ENCODE peak calls at places on chromosomes 13 and 19, in ten cellular contexts. C is fibroblast of lung, N is esophagus muscularis mucosa, D is cardiac muscle cell, S is psoas muscle, P is PC-9, Z is heart left ventricle, M is choroid plexus epithelial cell, G is transverse colon, W is left ventricle myocardium inferior. H is an unnamed sample.
A peak's percentile ranks its signal among the peaks of the same experiment; 100 is the strongest.

GRCh38 chr19:29576761-29577661 is 29.1 kb upstream of the POP4 start:
- DNase-seq in S (no peak), P (no peak), G (no peak), Z (no peak), D (peak; percentile 25), N (no peak), M (peak; percentile 13), W (no peak), C (peak; percentile 32), H (peak; percentile 20)

GRCh38 chr19:41988947-41989346 is 5.1 kb downstream of the ATP1A3 start:
- DNase-seq in C (no peak), Z (no peak), P (no peak), N (no peak), D (no peak), M (no peak), G (no peak), W (no peak), S (no peak), H (no peak)

GRCh38 chr19:4814625-4815425 is 16.7 kb downstream of the TICAM1 start:
- DNase-seq in P (no peak), N (no peak), G (no peak), S (no peak), Z (no peak), C (peak; percentile 47), M (no peak), D (no peak), W (no peak), H (no peak)

GRCh38 chr13:39336207-39336606 is 266.8 kb downstream of the LHFPL6 start:
- DNase-seq in D (no peak), M (no peak), P (no peak), G (no peak), W (no peak), S (no peak), C (no peak), N (no peak), Z (no peak), H (no peak)

GRCh38 chr13:50389726-50390125 is 374.5 kb downstream of the KCNRG start:
- DNase-seq in Z (no peak), W (no peak), S (no peak), N (no peak), G (no peak), M (no peak), C (no peak), P (no peak), D (no peak), H (no peak)

GRCh38 chr13:99083976-99084375 is 106.1 kb upstream of the DOCK9 start:
- DNase-seq in G (no peak), Z (no peak), C (no peak), S (no peak), D (no peak), W (no peak), P (no peak), N (no peak), M (no peak), H (no peak)

GRCh38 chr19:44779150-44779549 is 1.5 kb downstream of the CBLC start:
- DNase-seq in P (no peak), Z (no peak), G (no peak), W (no peak), M (no peak), S (no peak), N (no peak), C (no peak), D (no peak), H (no peak)

GRCh38 chr13:109949395-109949794 is 163.0 kb upstream of the IRS2 start:
- DNase-seq in G (no peak), W (no peak), S (no peak), M (no peak), P (no peak), C (peak; percentile 7), N (peak; percentile 55), D (no peak), Z (no peak), H (no peak)

GRCh38 chr19:16436780-16437179 is 35.0 kb downstream of the EPS15L1 start:
- DNase-seq in Z (no peak), W (no peak), C (peak; percentile 11), M (peak; percentile 47), S (no peak), P (no peak), D (no peak), N (no peak), G (no peak), H (no peak)

GRCh38 chr19:54424201-54424600 is 8.9 kb downstream of the TTYH1 start:
- DNase-seq in D (no peak), P (no peak), N (no peak), G (no peak), Z (no peak), S (no peak), M (no peak), C (no peak), W (no peak), H (no peak)
- H3K4me3 ChIP-seq in D (no peak overlapping the region), P (no peak overlapping the region), N (no peak overlapping the region), G (no peak overlapping the region), Z (no peak overlapping the region), S (no peak overlapping the region), M (no peak overlapping the region), C (no peak overlapping the region), W (no peak overlapping the region), H (no peak overlapping the region)

DNA sequence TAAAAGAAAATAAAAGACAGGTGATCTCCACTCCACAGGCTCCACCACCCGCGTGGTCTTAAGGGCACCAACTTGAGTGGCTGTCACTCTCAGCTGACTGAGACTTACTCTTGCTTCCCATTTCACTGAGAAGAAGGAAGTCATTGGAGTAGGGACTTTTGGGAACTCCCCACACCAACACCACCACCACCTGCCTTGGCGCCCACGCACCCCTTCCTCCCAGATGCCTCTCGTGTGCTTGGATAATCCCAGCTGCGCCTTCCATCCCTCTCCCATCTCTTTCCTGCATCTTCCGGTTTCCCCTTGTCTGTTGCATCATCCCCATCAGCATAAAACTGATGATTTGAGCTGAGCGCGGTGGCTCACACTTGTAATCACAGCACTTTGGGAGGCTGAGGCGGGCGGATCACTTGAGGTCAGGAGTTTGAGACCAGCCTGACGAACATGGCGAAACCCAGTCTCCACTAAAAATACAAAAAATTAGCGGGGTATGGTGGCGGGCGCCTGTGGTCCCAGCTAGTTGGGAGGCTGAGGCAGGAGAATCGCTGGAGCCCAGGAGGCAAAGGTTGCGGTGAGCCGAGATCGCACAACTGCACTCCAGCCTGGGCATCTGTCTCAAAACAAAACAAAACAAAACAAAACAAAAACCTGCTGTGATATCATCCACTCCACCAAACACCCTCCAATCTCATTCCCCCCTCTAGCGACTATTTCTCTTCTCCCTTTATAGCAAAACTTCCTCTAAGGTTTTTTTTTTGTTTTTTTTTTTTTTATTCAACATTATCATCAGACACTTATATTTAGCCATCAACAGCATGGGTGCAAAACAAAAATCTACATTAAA is 25.5 kb downstream of the AP2S1 start:
- DNase-seq in D (no peak), N (no peak), M (peak; percentile 44), S (no peak), W (no peak), P (no peak), C (no peak), Z (no peak), G (peak; percentile 22), H (no peak)
- TF ChIP-seq CTCF in D (no peak), N (no peak), M (peak; percentile 3), S (no peak), W (no peak), P (peak; percentile 31), C (no peak), Z (no peak), G (no peak), H (no peak)

GRCh38 chr19:10461047-10461949 is 41.0 kb downstream of the PDE4A start:
- DNase-seq in N (peak; percentile 99), M (peak; percentile 97), G (peak; percentile 96), W (peak; percentile 93), D (peak; percentile 97), C (peak; percentile 88), Z (peak; percentile 93), P (peak; percentile 89), S (peak; percentile 97), H (peak; percentile 95)
- H3K4me3 ChIP-seq in N (peak overlapping the region; percentile 59), M (peak overlapping the region; percentile 58), G (peak overlapping the region; percentile 13), W (peak overlapping the region; percentile 57), D (peak overlapping the region; percentile 15), C (peak overlapping the region; percentile 36), Z (peak overlapping the region; percentile 39), P (no peak overlapping the region), S (peak overlapping the region; percentile 42), H (peak overlapping the region; percentile 42)

GRCh38 chr13:44030615-44031014 is 150.9 kb downstream of the LACC1 start:
- DNase-seq in P (no peak), D (no peak), M (no peak), S (peak; percentile 71), C (no peak), W (no peak), G (no peak), Z (no peak), N (no peak), H (no peak)

GRCh38 chr13:44021422-44021821 is 141.7 kb downstream of the LACC1 start:
- DNase-seq in S (no peak), C (no peak), N (no peak), D (no peak), P (peak; percentile 6), Z (no peak), W (no peak), G (no peak), M (no peak), H (no peak)

GRCh38 chr13:44022196-44022595 is 142.5 kb downstream of the LACC1 start:
- DNase-seq in G (no peak), M (peak; percentile 75), P (peak; percentile 52), D (peak; percentile 17), Z (no peak), W (no peak), N (no peak), C (peak; percentile 67), S (no peak), H (peak; percentile 13)

GRCh38 chr13:44024496-44025155 is 144.9 kb downstream of the LACC1 start:
- DNase-seq in C (no peak), M (no peak), N (peak; percentile 4), Z (no peak), P (no peak), S (no peak), W (no peak), D (peak; percentile 27), G (no peak), H (peak; percentile 10)

GRCh38 chr13:44026194-44026593 is 146.5 kb downstream of the LACC1 start:
- DNase-seq in N (no peak), M (no peak), P (no peak), D (no peak), Z (no peak), S (no peak), G (no peak), W (no peak), C (no peak), H (no peak)
- TF ChIP-seq CTCF in N (no peak), M (peak; percentile 5), P (no peak), D (no peak), Z (no peak), S (no peak), G (no peak), W (no peak), C (no peak), H (no peak)

GRCh38 chr19:7701654-7702457 is at the start of gene FCER2:
- DNase-seq in P (no peak), S (no peak), W (no peak), M (no peak), Z (no peak), N (no peak), C (no peak), G (peak; percentile 45), D (no peak), H (no peak)
- H3K4me3 ChIP-seq in P (no peak within 1 kb of the TSS), S (no peak within 1 kb of the TSS), W (no peak within 1 kb of the TSS), M (no peak within 1 kb of the TSS), Z (no peak within 1 kb of the TSS), N (no peak within 1 kb of the TSS), C (no peak within 1 kb of the TSS), G (no peak within 1 kb of the TSS), D (no peak within 1 kb of the TSS), H (no peak within 1 kb of the TSS)

H was measured in epithelial cell of esophagus.